ENCODE peak calls at places on chromosomes 13 and 19, in four cellular contexts. L, G, W and Y are unnamed samples.

GRCh38 chr19:1401138-1401888 is at the start of gene GAMT:
- DNase-seq in L (peak; percentile 51), G (no peak), W (peak; percentile 43), Y (peak; percentile 76)

GRCh38 chr13:44738463-44738862 is 162.3 kb upstream of the TSC22D1 start:
- DNase-seq in L (no peak), G (no peak), W (no peak), Y (no peak)

GRCh38 chr13:39102981-39103490 is 64.8 kb downstream of the NHLRC3 start:
- DNase-seq in L (no peak), G (no peak), W (peak; percentile 36), Y (no peak)

GRCh38 chr13:46665630-46666482 is 112.9 kb downstream of the LRCH1 start:
- DNase-seq in L (no peak), G (no peak), W (no peak), Y (no peak)

GRCh38 chr19:50835103-50835784 is 1.9 kb upstream of the KLK15 start:
- DNase-seq in L (no peak), G (no peak), W (no peak), Y (no peak)

GRCh38 chr13:95474992-95475391 is 77.5 kb upstream of the CLDN10 start:
- DNase-seq in L (no peak), G (no peak), W (no peak), Y (no peak)

GRCh38 chr19:50195224-50195623 is 8.2 kb upstream of the MYH14 start:
- DNase-seq in L (no peak), G (no peak), W (no peak), Y (no peak)

GRCh38 chr13:104043184-104043583 is 977.0 kb upstream of the SLC10A2 start:
- DNase-seq in L (no peak), G (no peak), W (no peak), Y (no peak)

GRCh38 chr19:33251076-33251475 is 25.4 kb upstream of the SLC7A10 start:
- DNase-seq in L (no peak), G (no peak), W (no peak), Y (no peak)

GRCh38 chr19:46271488-46272197 is 25.2 kb upstream of the HIF3A start:
- DNase-seq in L (no peak), G (no peak), W (no peak), Y (no peak)

GRCh38 chr19:43820098-43820860 is 6.8 kb upstream of the ZNF283 start:
- DNase-seq in L (peak; percentile 21), G (peak; percentile 79), W (peak; percentile 52), Y (no peak)

GRCh38 chr19:398719-399118 is 10.2 kb downstream of the C2CD4C start:
- DNase-seq in L (no peak), G (peak; percentile 61), W (no peak), Y (no peak)

GRCh38 chr13:110305949-110306339 is 1.0 kb downstream of the COL4A1 start:
- DNase-seq in L (no peak), G (no peak), W (no peak), Y (no peak)

GRCh38 chr19:38869160-38869835 is 8.8 kb downstream of the RINL start:
- DNase-seq in L (peak; percentile 39), G (no peak), W (no peak), Y (no peak)

GRCh38 chr19:49499030-49499670 is 2.9 kb downstream of the RPS11 start:
- DNase-seq in L (no peak), G (no peak), W (no peak), Y (no peak)

GRCh38 chr19:30391554-30392551 is 19.7 kb downstream of the ZNF536 start:
- DNase-seq in L (peak; percentile 29), G (no peak), W (no peak), Y (no peak)

GRCh38 chr13:113785051-113786010 is 26.3 kb downstream of the TMEM255B start:
- DNase-seq in L (no peak), G (no peak), W (no peak), Y (peak; percentile 38)

GRCh38 chr13:63954683-63955082 is 2539.0 kb upstream of the PCDH20 start:
- DNase-seq in L (no peak), G (no peak), W (no peak), Y (no peak)

GRCh38 chr13:36493046-36493445 is 60.8 kb downstream of the CCNA1 start:
- DNase-seq in L (no peak), G (no peak), W (no peak), Y (no peak)

GRCh38 chr13:58963321-58963720 is 1200.4 kb downstream of the DIAPH3 start:
- DNase-seq in L (no peak), G (no peak), W (no peak), Y (no peak)

GRCh38 chr13:94702181-94703041 is 9.9 kb downstream of the SOX21 start:
- DNase-seq in L (peak; percentile 31), G (no peak), W (no peak), Y (no peak)